ENCODE peak calls at places on chromosomes 3 and 15, in four cellular contexts. E, Q, U and F are unnamed samples.

GRCh38 chr15:27854601-27855000 is 244.5 kb downstream of the OCA2 start:
- DNase-seq in E (no peak), Q (no peak), U (no peak), F (no peak)

GRCh38 chr3:33006081-33006480 is 54.6 kb downstream of the CCR4 start:
- DNase-seq in E (no peak), Q (no peak), U (no peak), F (no peak)

GRCh38 chr3:32819086-32819450 is 1.3 kb downstream of the TRIM71 start:
- DNase-seq in E (no peak), Q (no peak), U (no peak), F (no peak)

GRCh38 chr15:75573643-75574384 is 5.3 kb downstream of the PTPN9 start:
- DNase-seq in E (no peak), Q (no peak), U (no peak), F (no peak)

GRCh38 chr3:30435950-30436349 is 170.5 kb upstream of the TGFBR2 start:
- DNase-seq in E (no peak), Q (no peak), U (no peak), F (no peak)

GRCh38 chr3:13608969-13609725 is 60.2 kb downstream of the FBLN2 start:
- DNase-seq in E (no peak), Q (no peak), U (no peak), F (no peak)

GRCh38 chr15:100784493-100785180 is 95.0 kb upstream of the ALDH1A3 start:
- DNase-seq in E (no peak), Q (no peak), U (no peak), F (no peak)

GRCh38 chr15:64009798-64010241 is 36.5 kb downstream of the DAPK2 start:
- DNase-seq in E (no peak), Q (peak; percentile 39), U (no peak), F (no peak)

GRCh38 chr15:57310876-57311275 is 65.4 kb upstream of the CGNL1 start:
- DNase-seq in E (no peak), Q (no peak), U (no peak), F (no peak)

GRCh38 chr3:130761730-130762311 is 15.2 kb upstream of the PIK3R4 start:
- DNase-seq in E (no peak), Q (no peak), U (no peak), F (no peak)

GRCh38 chr3:16508591-16508995 is 4.9 kb downstream of the RFTN1 start:
- DNase-seq in E (no peak), Q (no peak), U (no peak), F (no peak)

GRCh38 chr3:154040283-154040682 is 80.9 kb upstream of the ARHGEF26 start:
- DNase-seq in E (no peak), Q (no peak), U (peak; percentile 19), F (no peak)

GRCh38 chr15:51634591-51635198 is 12.1 kb upstream of the DMXL2 start:
- DNase-seq in E (no peak), Q (no peak), U (no peak), F (no peak)